ENCODE peak calls at places on chromosomes 2 and 18, in seven cellular contexts. One of them, this sample, is unnamed. For H3K4me1, the result is how much of the 10 kb centered on the place peaks cover.

GRCh38 chr2:236910966-236911495 is 174.7 kb upstream of the COPS8 start:
- DNase-seq in mammary epithelial cell: no peak
- DNase-seq in neural progenitor cell: no peak
- DNase-seq in colonic mucosa: no peak
- DNase-seq in K562: no peak
- DNase-seq in body of pancreas: no peak
- DNase-seq in cardiac muscle cell: no peak
- DNase-seq in this sample: no peak

GRCh38 chr2:238913931-238914647 is 66.2 kb downstream of the TWIST2 start:
- DNase-seq in body of pancreas: no peak
- DNase-seq in colonic mucosa: no peak
- DNase-seq in mammary epithelial cell: no peak
- DNase-seq in neural progenitor cell: no peak
- DNase-seq in K562: no peak
- DNase-seq in cardiac muscle cell: no peak
- DNase-seq in this sample: no peak

GRCh38 chr2:197205590-197206215 is 104.9 kb downstream of the ANKRD44 start:
- DNase-seq in K562: no peak
- DNase-seq in neural progenitor cell: no peak
- DNase-seq in body of pancreas: peak
- DNase-seq in colonic mucosa: no peak
- DNase-seq in cardiac muscle cell: no peak
- DNase-seq in mammary epithelial cell: no peak
- DNase-seq in this sample: no peak

GRCh38 chr18:12315481-12315880 is 7.4 kb downstream of the TUBB6 start:
- DNase-seq in neural progenitor cell: no peak
- DNase-seq in K562: no peak
- DNase-seq in mammary epithelial cell: no peak
- DNase-seq in body of pancreas: no peak
- DNase-seq in colonic mucosa: no peak
- DNase-seq in cardiac muscle cell: no peak
- DNase-seq in this sample: no peak

GRCh38 chr2:96157649-96158553 is 12.7 kb upstream of the DUSP2 start:
- DNase-seq in colonic mucosa: no peak
- DNase-seq in cardiac muscle cell: no peak
- DNase-seq in neural progenitor cell: no peak
- DNase-seq in body of pancreas: peak
- DNase-seq in K562: peak
- DNase-seq in mammary epithelial cell: no peak
- DNase-seq in this sample: no peak

GRCh38 chr2:60478660-60479059 is 74.8 kb downstream of the BCL11A start:
- DNase-seq in cardiac muscle cell: peak
- DNase-seq in K562: no peak
- DNase-seq in colonic mucosa: peak
- DNase-seq in neural progenitor cell: no peak
- DNase-seq in mammary epithelial cell: no peak
- DNase-seq in body of pancreas: no peak
- DNase-seq in this sample: no peak

GRCh38 chr18:48592540-48592939 is 53.7 kb downstream of the CTIF start:
- DNase-seq in neural progenitor cell: peak
- DNase-seq in cardiac muscle cell: no peak
- DNase-seq in colonic mucosa: no peak
- DNase-seq in mammary epithelial cell: no peak
- DNase-seq in body of pancreas: no peak
- DNase-seq in K562: peak
- DNase-seq in this sample: no peak

GRCh38 chr2:130864830-130865229 is 28.1 kb downstream of the ARHGEF4 start:
- DNase-seq in K562: no peak
- DNase-seq in colonic mucosa: peak
- DNase-seq in neural progenitor cell: no peak
- DNase-seq in body of pancreas: peak
- DNase-seq in mammary epithelial cell: peak
- DNase-seq in cardiac muscle cell: peak
- DNase-seq in this sample: peak

GRCh38 chr2:151619337-151619989 is 114.8 kb downstream of the NEB start:
- DNase-seq in K562: no peak
- DNase-seq in mammary epithelial cell: no peak
- DNase-seq in neural progenitor cell: no peak
- DNase-seq in colonic mucosa: no peak
- DNase-seq in cardiac muscle cell: peak
- DNase-seq in body of pancreas: no peak
- DNase-seq in this sample: no peak

GRCh38 chr2:178529194-178529593 is 48.9 kb downstream of the PLEKHA3 start:
- DNase-seq in K562: no peak
- DNase-seq in mammary epithelial cell: no peak
- DNase-seq in body of pancreas: no peak
- DNase-seq in colonic mucosa: no peak
- DNase-seq in neural progenitor cell: no peak
- DNase-seq in cardiac muscle cell: no peak
- DNase-seq in this sample: no peak

GRCh38 chr2:18900691-18901113 is 311.3 kb upstream of the NT5C1B start:
- DNase-seq in mammary epithelial cell: no peak
- DNase-seq in colonic mucosa: no peak
- DNase-seq in K562: no peak
- DNase-seq in neural progenitor cell: no peak
- DNase-seq in body of pancreas: no peak
- DNase-seq in cardiac muscle cell: peak
- DNase-seq in this sample: no peak

GRCh38 chr2:224190871-224191270 is 151.8 kb upstream of the SERPINE2 start:
- DNase-seq in mammary epithelial cell: no peak
- DNase-seq in neural progenitor cell: no peak
- DNase-seq in colonic mucosa: no peak
- DNase-seq in K562: no peak
- DNase-seq in cardiac muscle cell: peak
- DNase-seq in body of pancreas: no peak
- DNase-seq in this sample: no peak

GRCh38 chr2:7053650-7054262 is 136.5 kb downstream of the RNF144A start:
- DNase-seq in K562: no peak
- DNase-seq in cardiac muscle cell: peak
- DNase-seq in colonic mucosa: peak
- DNase-seq in body of pancreas: peak
- DNase-seq in mammary epithelial cell: no peak
- DNase-seq in neural progenitor cell: peak
- DNase-seq in this sample: no peak

GRCh38 chr2:46264447-46264846 is 32.8 kb upstream of the EPAS1 start:
- DNase-seq in neural progenitor cell: no peak
- DNase-seq in body of pancreas: no peak
- DNase-seq in cardiac muscle cell: no peak
- DNase-seq in mammary epithelial cell: no peak
- DNase-seq in colonic mucosa: no peak
- DNase-seq in K562: no peak
- DNase-seq in this sample: no peak

DNA sequence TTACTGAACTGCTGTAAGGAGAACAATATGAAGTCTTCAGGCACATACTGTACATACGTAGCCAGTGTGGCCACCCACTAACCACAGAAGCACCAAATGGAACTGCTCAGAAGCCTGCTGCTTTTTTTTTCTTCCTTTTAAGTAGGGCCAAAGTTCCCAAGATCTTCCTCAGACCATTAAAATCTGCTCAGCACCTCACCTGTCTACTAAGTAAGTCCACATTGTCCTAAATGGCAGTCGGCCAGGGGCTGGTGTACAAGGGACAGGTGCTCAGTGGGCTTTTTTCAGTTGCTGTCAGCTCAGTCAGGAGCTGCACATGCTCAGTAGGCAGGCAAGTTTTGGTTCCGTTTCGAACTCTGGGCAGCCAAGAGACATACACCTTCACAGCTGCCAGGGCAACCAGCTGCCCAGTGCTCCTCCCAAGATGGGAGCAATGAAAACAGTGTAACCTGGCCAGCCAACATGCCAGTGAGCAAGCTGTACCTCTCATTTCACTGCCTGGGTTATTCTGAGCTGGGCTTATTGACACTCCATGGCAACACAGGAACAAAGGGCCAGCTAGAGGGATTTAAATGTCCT is 86.1 kb downstream of the ACVR1 start:
- DNase-seq in neural progenitor cell: peak
- DNase-seq in colonic mucosa: peak
- DNase-seq in body of pancreas: peak
- DNase-seq in K562: no peak
- DNase-seq in mammary epithelial cell: peak
- DNase-seq in cardiac muscle cell: no peak
- DNase-seq in this sample: peak
- H3K27ac ChIP-seq in neural progenitor cell: no peak
- H3K27ac ChIP-seq in colonic mucosa: peak
- H3K27ac ChIP-seq in body of pancreas: peak
- H3K27ac ChIP-seq in K562: no peak
- H3K27ac ChIP-seq in mammary epithelial cell: no peak
- H3K27ac ChIP-seq in cardiac muscle cell: no peak
- H3K27ac ChIP-seq in this sample: no peak

GRCh38 chr2:58539973-58540372 is 298.8 kb upstream of the FANCL start:
- DNase-seq in cardiac muscle cell: no peak
- DNase-seq in mammary epithelial cell: no peak
- DNase-seq in neural progenitor cell: peak
- DNase-seq in body of pancreas: no peak
- DNase-seq in K562: no peak
- DNase-seq in colonic mucosa: no peak
- DNase-seq in this sample: no peak
- H3K4me1 ChIP-seq in cardiac muscle cell: under half
- H3K4me1 ChIP-seq in mammary epithelial cell: under half
- H3K4me1 ChIP-seq in neural progenitor cell: half or more
- H3K4me1 ChIP-seq in body of pancreas: under half
- H3K4me1 ChIP-seq in K562: under half
- H3K4me1 ChIP-seq in colonic mucosa: under half
- H3K4me1 ChIP-seq in this sample: under half

GRCh38 chr18:63515799-63516198 is 26.4 kb upstream of the SERPINB12 start:
- DNase-seq in colonic mucosa: no peak
- DNase-seq in neural progenitor cell: no peak
- DNase-seq in mammary epithelial cell: no peak
- DNase-seq in cardiac muscle cell: no peak
- DNase-seq in K562: no peak
- DNase-seq in body of pancreas: no peak
- DNase-seq in this sample: no peak

GRCh38 chr18:63508634-63509033 is 31.9 kb downstream of the SERPINB5 start:
- DNase-seq in colonic mucosa: no peak
- DNase-seq in cardiac muscle cell: no peak
- DNase-seq in mammary epithelial cell: no peak
- DNase-seq in body of pancreas: no peak
- DNase-seq in neural progenitor cell: no peak
- DNase-seq in K562: no peak
- DNase-seq in this sample: no peak

GRCh38 chr18:63515279-63515678 is 26.9 kb upstream of the SERPINB12 start:
- DNase-seq in cardiac muscle cell: no peak
- DNase-seq in K562: no peak
- DNase-seq in mammary epithelial cell: no peak
- DNase-seq in body of pancreas: no peak
- DNase-seq in neural progenitor cell: peak
- DNase-seq in colonic mucosa: no peak
- DNase-seq in this sample: no peak

GRCh38 chr18:63514326-63514725 is 27.8 kb upstream of the SERPINB12 start:
- DNase-seq in K562: no peak
- DNase-seq in colonic mucosa: no peak
- DNase-seq in mammary epithelial cell: no peak
- DNase-seq in cardiac muscle cell: no peak
- DNase-seq in neural progenitor cell: no peak
- DNase-seq in body of pancreas: no peak
- DNase-seq in this sample: no peak

GRCh38 chr18:63511285-63511684 is 30.9 kb upstream of the SERPINB12 start:
- DNase-seq in K562: no peak
- DNase-seq in neural progenitor cell: peak
- DNase-seq in colonic mucosa: no peak
- DNase-seq in body of pancreas: peak
- DNase-seq in mammary epithelial cell: no peak
- DNase-seq in cardiac muscle cell: peak
- DNase-seq in this sample: no peak
- TF ChIP-seq CTCF in K562: peak
- TF ChIP-seq CTCF in neural progenitor cell: peak
- TF ChIP-seq CTCF in colonic mucosa: peak
- TF ChIP-seq CTCF in body of pancreas: peak
- TF ChIP-seq CTCF in mammary epithelial cell: peak
- TF ChIP-seq CTCF in cardiac muscle cell: peak
- TF ChIP-seq CTCF in this sample: no peak

GRCh38 chr2:37647941-37648315 is 23.5 kb downstream of the CDC42EP3 start:
- DNase-seq in K562: no peak
- DNase-seq in cardiac muscle cell: peak
- DNase-seq in colonic mucosa: no peak
- DNase-seq in body of pancreas: no peak
- DNase-seq in mammary epithelial cell: no peak
- DNase-seq in neural progenitor cell: no peak
- DNase-seq in this sample: no peak
- H3K27ac ChIP-seq in K562: no peak
- H3K27ac ChIP-seq in cardiac muscle cell: no peak
- H3K27ac ChIP-seq in colonic mucosa: peak
- H3K27ac ChIP-seq in body of pancreas: no peak
- H3K27ac ChIP-seq in mammary epithelial cell: no peak
- H3K27ac ChIP-seq in neural progenitor cell: no peak
- H3K27ac ChIP-seq in this sample: peak

GRCh38 chr2:64941143-64941542 is 48.1 kb upstream of the SLC1A4 start:
- DNase-seq in body of pancreas: no peak
- DNase-seq in K562: no peak
- DNase-seq in colonic mucosa: no peak
- DNase-seq in neural progenitor cell: no peak
- DNase-seq in mammary epithelial cell: no peak
- DNase-seq in cardiac muscle cell: no peak
- DNase-seq in this sample: no peak
- H3K4me1 ChIP-seq in body of pancreas: under half
- H3K4me1 ChIP-seq in K562: under half
- H3K4me1 ChIP-seq in colonic mucosa: under half
- H3K4me1 ChIP-seq in neural progenitor cell: under half
- H3K4me1 ChIP-seq in mammary epithelial cell: under half
- H3K4me1 ChIP-seq in cardiac muscle cell: under half
- H3K4me1 ChIP-seq in this sample: under half

GRCh38 chr18:35383136-35383535 is 6.0 kb upstream of the ZNF396 start:
- DNase-seq in neural progenitor cell: no peak
- DNase-seq in K562: no peak
- DNase-seq in body of pancreas: no peak
- DNase-seq in cardiac muscle cell: no peak
- DNase-seq in mammary epithelial cell: no peak
- DNase-seq in colonic mucosa: no peak
- DNase-seq in this sample: no peak

GRCh38 chr18:35379421-35379820 is 2.3 kb upstream of the ZNF396 start:
- DNase-seq in mammary epithelial cell: no peak
- DNase-seq in body of pancreas: no peak
- DNase-seq in cardiac muscle cell: no peak
- DNase-seq in K562: no peak
- DNase-seq in colonic mucosa: no peak
- DNase-seq in neural progenitor cell: no peak
- DNase-seq in this sample: no peak

GRCh38 chr18:35376742-35377695 is at the start of gene ZNF396:
- DNase-seq in neural progenitor cell: peak
- DNase-seq in cardiac muscle cell: peak
- DNase-seq in body of pancreas: peak
- DNase-seq in K562: peak
- DNase-seq in mammary epithelial cell: peak
- DNase-seq in colonic mucosa: peak
- DNase-seq in this sample: peak

GRCh38 chr18:35376393-35376741 is 770 bp downstream of the ZNF396 start:
- DNase-seq in colonic mucosa: peak
- DNase-seq in K562: peak
- DNase-seq in neural progenitor cell: peak
- DNase-seq in cardiac muscle cell: peak
- DNase-seq in body of pancreas: peak
- DNase-seq in mammary epithelial cell: no peak
- DNase-seq in this sample: no peak

GRCh38 chr18:35378206-35378795 is 1.2 kb upstream of the ZNF396 start:
- DNase-seq in neural progenitor cell: no peak
- DNase-seq in body of pancreas: no peak
- DNase-seq in colonic mucosa: no peak
- DNase-seq in mammary epithelial cell: peak
- DNase-seq in K562: no peak
- DNase-seq in cardiac muscle cell: peak
- DNase-seq in this sample: no peak
- TF ChIP-seq CTCF in neural progenitor cell: no peak
- TF ChIP-seq CTCF in body of pancreas: no peak
- TF ChIP-seq CTCF in colonic mucosa: no peak
- TF ChIP-seq CTCF in mammary epithelial cell: no peak
- TF ChIP-seq CTCF in K562: no peak
- TF ChIP-seq CTCF in cardiac muscle cell: no peak
- TF ChIP-seq CTCF in this sample: no peak

GRCh38 chr2:127074936-127075335 is 32.0 kb downstream of the BIN1 start:
- DNase-seq in cardiac muscle cell: no peak
- DNase-seq in neural progenitor cell: no peak
- DNase-seq in colonic mucosa: no peak
- DNase-seq in mammary epithelial cell: no peak
- DNase-seq in K562: no peak
- DNase-seq in body of pancreas: no peak
- DNase-seq in this sample: no peak
- H3K27ac ChIP-seq in cardiac muscle cell: no peak
- H3K27ac ChIP-seq in neural progenitor cell: no peak
- H3K27ac ChIP-seq in colonic mucosa: no peak
- H3K27ac ChIP-seq in mammary epithelial cell: no peak
- H3K27ac ChIP-seq in K562: no peak
- H3K27ac ChIP-seq in body of pancreas: no peak
- H3K27ac ChIP-seq in this sample: no peak